ENCODE peak calls at places on chromosomes 1 and 21, in six cellular contexts. W, R, O, J, K and S are unnamed samples.

GRCh38 chr1:70462611-70463010 is 51.5 kb downstream of the CTH start:
- DNase-seq in O (no peak), J (no peak), K (no peak), R (no peak), W (no peak), S (no peak)

GRCh38 chr1:42817976-42818375 is 779 bp upstream of the SVBP start:
- DNase-seq in J (no peak), R (no peak), W (no peak), K (no peak), O (no peak), S (no peak)

GRCh38 chr21:42386034-42386591 is 9.7 kb downstream of the TMPRSS3 start:
- DNase-seq in W (no peak), R (no peak), J (no peak), O (no peak), K (no peak), S (no peak)

GRCh38 chr1:39592069-39592468 is 15.5 kb upstream of the PABPC4 start:
- DNase-seq in K (no peak), O (no peak), W (no peak), J (no peak), R (peak), S (no peak)

GRCh38 chr1:206145771-206146290 is 28.6 kb upstream of the AVPR1B start:
- DNase-seq in W (no peak), K (no peak), O (no peak), J (no peak), R (no peak), S (no peak)

GRCh38 chr1:203126151-203126865 is 1.2 kb upstream of the ADORA1 start:
- DNase-seq in O (peak), K (no peak), R (no peak), W (no peak), J (no peak), S (peak)

GRCh38 chr1:230031131-230031530 is 35.9 kb upstream of the GALNT2 start:
- DNase-seq in K (no peak), J (no peak), W (no peak), O (peak), R (peak), S (peak)

GRCh38 chr1:39394598-39394997 is 96.8 kb upstream of the BMP8A start:
- DNase-seq in W (no peak), K (no peak), R (peak), O (peak), J (no peak), S (peak)

GRCh38 chr1:243944429-243945160 is 94.6 kb upstream of the AKT3 start:
- DNase-seq in R (peak), K (no peak), W (peak), O (no peak), J (peak), S (peak)

GRCh38 chr1:151837197-151837596 is 2.4 kb downstream of the C2CD4D start:
- DNase-seq in K (no peak), W (no peak), O (no peak), J (no peak), R (no peak), S (no peak)

GRCh38 chr1:70319750-70320149 is 34.8 kb downstream of the ANKRD13C start:
- DNase-seq in O (peak), R (peak), W (peak), K (no peak), J (no peak), S (peak)

GRCh38 chr1:168599636-168600035 is 23.2 kb downstream of the XCL1 start:
- DNase-seq in W (no peak), R (no peak), O (no peak), J (no peak), K (no peak), S (no peak)

GRCh38 chr1:67149179-67149770 is 14.5 kb upstream of the C1orf141 start:
- DNase-seq in K (no peak), W (peak), R (peak), O (peak), J (peak), S (peak)

GRCh38 chr1:218661411-218661810 is 316.3 kb downstream of the TGFB2 start:
- DNase-seq in O (no peak), R (no peak), W (no peak), K (no peak), J (no peak), S (no peak)

GRCh38 chr1:44775930-44776748 is 799 bp downstream of the RPS8 start:
- DNase-seq in J (no peak), O (peak), R (peak), W (no peak), K (no peak), S (no peak)

GRCh38 chr1:153775432-153776311 is 465 bp downstream of the SLC27A3 start:
- DNase-seq in K (no peak), J (peak), W (no peak), R (peak), O (peak), S (peak)

GRCh38 chr1:6392081-6392879 is 1.3 kb downstream of the ACOT7 start:
- DNase-seq in R (peak), J (no peak), O (peak), K (no peak), W (no peak), S (no peak)

GRCh38 chr1:94019327-94019726 is 101.6 kb downstream of the ABCA4 start:
- DNase-seq in K (no peak), O (no peak), J (no peak), R (no peak), W (no peak), S (no peak)

GRCh38 chr1:176102700-176103244 is 104.3 kb downstream of the COP1 start:
- DNase-seq in J (no peak), W (no peak), O (no peak), K (no peak), R (peak), S (no peak)

GRCh38 chr1:34825455-34826081 is 32.8 kb downstream of the GJA4 start:
- DNase-seq in W (no peak), R (no peak), O (no peak), K (no peak), J (peak), S (no peak)

GRCh38 chr1:100866041-100866900 is 28.4 kb downstream of the EXTL2 start:
- DNase-seq in W (no peak), J (no peak), O (peak), R (peak), K (no peak), S (peak)

GRCh38 chr1:79353224-79353623 is 346.7 kb upstream of the ADGRL4 start:
- DNase-seq in O (peak), K (no peak), R (peak), J (no peak), W (no peak), S (peak)

GRCh38 chr21:46109251-46110221 is 11.6 kb downstream of the COL6A2 start:
- DNase-seq in R (no peak), W (no peak), O (no peak), J (peak), K (peak), S (no peak)

GRCh38 chr21:32566990-32567389 is 18.3 kb downstream of the TCP10L start:
- DNase-seq in R (no peak), K (no peak), J (no peak), W (no peak), O (no peak), S (no peak)

GRCh38 chr1:30359821-30360220 is 363.6 kb downstream of the MATN1 start:
- DNase-seq in W (no peak), O (no peak), R (no peak), K (no peak), J (no peak), S (no peak)

GRCh38 chr1:160538985-160539651 is 16.1 kb upstream of the SLAMF6 start:
- DNase-seq in R (peak), K (no peak), J (no peak), W (no peak), O (no peak), S (peak)

GRCh38 chr1:10761503-10762152 is 34.8 kb downstream of the CASZ1 start:
- DNase-seq in J (no peak), R (no peak), W (no peak), K (no peak), O (peak), S (no peak)

GRCh38 chr1:229222081-229222480 is 48.8 kb upstream of the RAB4A start:
- DNase-seq in O (no peak), R (no peak), W (no peak), J (no peak), K (no peak), S (no peak)

GRCh38 chr1:91697322-91698260 is 188.4 kb downstream of the TGFBR3 start:
- DNase-seq in K (no peak), W (no peak), O (no peak), J (no peak), R (peak), S (no peak)

GRCh38 chr1:202860744-202861419 is 28.1 kb downstream of the RABIF start:
- DNase-seq in J (peak), K (no peak), O (peak), W (no peak), R (peak), S (peak)

GRCh38 chr1:21935891-21936365 is 1.2 kb downstream of the HSPG2 start:
- DNase-seq in R (peak), O (peak), W (no peak), K (no peak), J (no peak), S (no peak)

GRCh38 chr1:25906644-25907300 is 553 bp upstream of the STMN1 start:
- DNase-seq in O (peak), K (no peak), J (peak), R (peak), W (no peak), S (no peak)

GRCh38 chr1:85502625-85503083 is 37.7 kb upstream of the DDAH1 start:
- DNase-seq in W (no peak), R (peak), K (no peak), J (no peak), O (peak), S (peak)

GRCh38 chr1:76254165-76255043 is 179.9 kb downstream of the ST6GALNAC3 start:
- DNase-seq in J (no peak), K (no peak), W (no peak), O (no peak), R (peak), S (no peak)

GRCh38 chr1:41428736-41429640 is 55.5 kb downstream of the EDN2 start:
- DNase-seq in J (no peak), R (no peak), W (no peak), O (no peak), K (no peak), S (no peak)

GRCh38 chr21:31161157-31161556 is 122.9 kb upstream of the KRTAP19-8 start:
- DNase-seq in R (peak), J (no peak), K (no peak), O (no peak), W (peak), S (peak)

GRCh38 chr1:244969355-244970235 is 105.3 kb upstream of the HNRNPU start:
- DNase-seq in K (peak), W (peak), R (peak), O (peak), J (no peak), S (peak)

GRCh38 chr1:40664791-40665190 is 691 bp downstream of the RIMS3 start:
- DNase-seq in K (no peak), J (no peak), W (no peak), O (no peak), R (no peak), S (no peak)

GRCh38 chr1:159066108-159066507 is 10.5 kb downstream of the AIM2 start:
- DNase-seq in R (no peak), J (no peak), O (no peak), W (no peak), K (no peak), S (no peak)

GRCh38 chr1:100528861-100529260 is 9.1 kb upstream of the GPR88 start:
- DNase-seq in K (no peak), J (no peak), R (no peak), O (no peak), W (no peak), S (no peak)

GRCh38 chr21:18522181-18522771 is 118.7 kb upstream of the TMPRSS15 start:
- DNase-seq in K (no peak), R (no peak), W (no peak), J (no peak), O (peak), S (no peak)
- TF ChIP-seq CTCF in K (peak), R (no peak), W (no peak), J (peak), O (peak), S (no peak)

DNA sequence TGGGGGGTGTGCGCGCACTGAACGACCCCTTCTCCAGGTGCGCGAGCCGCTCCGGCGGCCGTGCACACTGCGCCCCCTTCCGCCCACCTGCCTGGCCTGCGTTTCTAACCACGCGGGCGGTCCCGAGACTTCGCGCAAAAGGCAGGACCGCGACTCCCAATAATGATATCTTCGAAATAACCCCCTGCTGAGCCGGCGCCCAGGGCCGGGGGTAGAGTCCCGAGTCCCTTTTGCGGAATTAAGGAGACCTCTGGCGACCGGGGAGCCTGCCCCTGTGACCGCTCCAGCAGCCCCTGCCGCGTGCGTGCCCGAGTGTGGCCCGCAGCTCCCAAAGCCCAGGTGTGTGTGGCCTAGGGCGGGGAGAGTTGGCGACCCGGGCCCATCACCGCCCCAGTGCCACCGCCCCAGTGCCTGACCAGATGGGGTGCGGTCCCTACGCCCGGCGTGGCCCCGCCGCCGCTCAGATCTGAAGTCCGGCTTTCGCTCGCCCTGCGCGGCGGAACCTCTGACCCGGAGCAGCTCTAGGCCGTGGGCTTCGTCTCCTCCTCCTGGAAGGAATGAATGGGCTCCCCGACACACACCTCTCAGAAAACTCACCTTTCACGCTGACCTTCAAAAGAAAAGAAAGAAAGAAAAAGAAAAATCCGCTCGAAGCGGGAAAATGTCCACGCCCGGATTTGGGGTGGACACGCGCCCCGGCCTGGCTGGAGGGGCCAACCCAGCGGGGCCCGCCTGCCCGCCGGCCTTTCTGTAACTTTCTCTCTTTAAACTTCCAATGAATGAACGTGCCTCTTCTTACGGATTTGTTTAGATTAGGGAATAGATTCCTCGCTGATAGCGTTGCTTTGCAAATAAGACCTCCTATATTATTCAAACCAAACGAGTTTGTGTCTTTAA is 5.5 kb upstream of the SIM2 start:
- DNase-seq in O (no peak), K (no peak), J (no peak), R (no peak), W (no peak), S (no peak)
- TF ChIP-seq CTCF in O (no peak), K (no peak), J (peak), R (peak), W (peak), S (peak)

GRCh38 chr1:156496211-156496761 is 4.3 kb downstream of the MEF2D start:
- DNase-seq in W (no peak), O (no peak), R (no peak), K (no peak), J (no peak), S (no peak)
- TF ChIP-seq CTCF in W (no peak), O (no peak), R (no peak), K (no peak), J (no peak), S (no peak)

DNA sequence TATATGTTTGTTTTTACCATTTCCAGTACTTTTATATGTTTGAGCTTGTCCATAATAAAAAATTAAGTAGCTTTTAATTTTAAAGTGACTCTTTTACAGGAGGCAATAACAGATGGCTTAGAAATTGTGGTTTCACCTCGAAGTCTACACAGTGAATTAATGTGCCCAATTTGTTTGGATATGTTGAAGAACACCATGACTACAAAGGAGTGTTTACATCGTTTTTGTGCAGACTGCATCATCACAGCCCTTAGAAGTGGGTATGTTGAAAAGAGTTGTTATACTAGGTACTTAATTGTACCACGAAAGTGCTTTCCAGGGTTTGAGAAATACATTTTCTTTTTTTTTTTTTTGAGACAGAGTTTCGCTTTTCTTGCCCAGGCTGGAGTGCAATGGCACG is 46.1 kb downstream of the RNF2 start:
- DNase-seq in K (no peak), W (no peak), O (no peak), J (no peak), R (no peak), S (no peak)
- TF ChIP-seq CTCF in K (no peak), W (no peak), O (no peak), J (no peak), R (no peak), S (no peak)

GRCh38 chr1:223713546-223714420 is 1.4 kb downstream of the CAPN2 start:
- DNase-seq in W (no peak), K (no peak), J (no peak), O (peak), R (peak), S (no peak)
- TF ChIP-seq CTCF in W (no peak), K (no peak), J (no peak), O (no peak), R (no peak), S (no peak)

DNA sequence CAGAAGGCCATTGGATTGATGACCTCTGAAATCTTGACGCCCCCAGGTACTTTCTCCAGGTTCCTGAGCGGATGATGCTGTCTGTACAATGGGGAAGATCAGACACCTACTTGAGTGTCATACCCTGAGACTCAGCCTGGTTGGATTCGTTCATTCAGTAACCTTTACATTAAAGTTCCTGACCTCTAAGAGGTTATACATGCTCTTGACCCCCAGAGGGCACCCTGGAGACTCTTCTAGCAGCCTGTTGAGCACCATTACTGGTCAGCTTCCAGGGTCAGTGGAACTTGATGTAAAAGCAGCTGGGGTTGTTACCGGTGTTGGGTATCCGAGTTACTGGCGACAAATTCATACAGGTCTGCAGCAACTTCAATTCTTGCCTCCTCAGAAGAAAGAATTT is 114.3 kb upstream of the ZNF678 start:
- DNase-seq in R (peak), J (peak), K (no peak), O (peak), W (no peak), S (peak)
- TF ChIP-seq CTCF in R (peak), J (peak), K (no peak), O (peak), W (peak), S (peak)

GRCh38 chr1:192477630-192478029 is 97.9 kb upstream of the RGS1 start:
- DNase-seq in R (peak), K (no peak), O (peak), W (no peak), J (no peak), S (peak)
- TF ChIP-seq CTCF in R (peak), K (peak), O (peak), W (peak), J (peak), S (peak)

GRCh38 chr1:228004331-228004871 is 2.4 kb upstream of the WNT3A start:
- DNase-seq in W (no peak), K (no peak), R (peak), J (no peak), O (peak), S (no peak)
- TF ChIP-seq CTCF in W (peak), K (no peak), R (peak), J (peak), O (peak), S (peak)

GRCh38 chr1:248593226-248593625 is 4.3 kb downstream of the OR2T10 start:
- DNase-seq in W (no peak), K (no peak), O (no peak), R (no peak), J (no peak), S (no peak)
- TF ChIP-seq CTCF in W (no peak), K (no peak), O (no peak), R (no peak), J (no peak), S (no peak)